ENCODE peak calls at places on chromosomes 11 and 22, in five cellular contexts. G, I, X, O and V are unnamed samples.

GRCh38 chr11:394034-394857 is at the start of gene PKP3:
- DNase-seq in X (no peak), G (no peak), O (no peak), I (peak), V (no peak)

GRCh38 chr22:35354068-35354467 is 26.8 kb upstream of the HMOX1 start:
- DNase-seq in X (no peak), I (no peak), O (no peak), G (no peak), V (no peak)

GRCh38 chr11:72411623-72412532 is 22.5 kb downstream of the CLPB start:
- DNase-seq in X (no peak), G (no peak), O (no peak), I (no peak), V (peak)

GRCh38 chr11:41051919-41052630 is 407.4 kb downstream of the LRRC4C start:
- DNase-seq in G (no peak), O (no peak), I (no peak), X (no peak), V (no peak)

GRCh38 chr22:31192513-31192912 is 19.6 kb upstream of the LIMK2 start:
- DNase-seq in O (no peak), G (no peak), X (no peak), I (no peak), V (no peak)

GRCh38 chr11:124760205-124760652 is 1.9 kb downstream of the ESAM start:
- DNase-seq in G (no peak), X (no peak), O (no peak), I (no peak), V (no peak)

GRCh38 chr22:27801197-27801615 is 350 bp downstream of the MN1 start:
- DNase-seq in G (peak), O (no peak), I (peak), X (no peak), V (no peak)

GRCh38 chr11:31387379-31387778 is 17.7 kb downstream of the DNAJC24 start:
- DNase-seq in I (peak), O (no peak), X (no peak), G (no peak), V (no peak)

GRCh38 chr11:62918531-62918930 is 2.6 kb downstream of the CHRM1 start:
- DNase-seq in X (no peak), I (no peak), O (no peak), G (no peak), V (no peak)

GRCh38 chr11:124897681-124898680 is at the start of gene ROBO4:
- DNase-seq in I (no peak), O (no peak), G (no peak), X (no peak), V (no peak)

GRCh38 chr11:72863091-72863490 is 48.9 kb downstream of the ATG16L2 start:
- DNase-seq in G (no peak), O (no peak), I (no peak), X (no peak), V (no peak)

GRCh38 chr11:112114460-112114859 is 27.8 kb downstream of the SDHD start:
- DNase-seq in I (no peak), G (no peak), O (no peak), X (no peak), V (no peak)

GRCh38 chr22:17764036-17764435 is 10.2 kb downstream of the BID start:
- DNase-seq in G (no peak), X (no peak), I (no peak), O (no peak), V (no peak)

GRCh38 chr11:117631336-117632090 is 165.5 kb downstream of the DSCAML1 start:
- DNase-seq in I (no peak), G (no peak), O (no peak), X (no peak), V (no peak)

GRCh38 chr11:59199546-59200420 is 12.9 kb downstream of the MPEG1 start:
- DNase-seq in X (no peak), I (no peak), O (no peak), G (no peak), V (no peak)

GRCh38 chr22:27171212-27171611 is 513.8 kb downstream of the MIAT start:
- DNase-seq in G (no peak), I (no peak), X (no peak), O (no peak), V (no peak)

GRCh38 chr11:8389034-8389996 is 125.6 kb upstream of the LMO1 start:
- DNase-seq in X (no peak), G (peak), I (peak), O (no peak), V (peak)

GRCh38 chr11:15118431-15118830 is 3.7 kb downstream of the INSC start:
- DNase-seq in G (no peak), X (no peak), O (no peak), I (no peak), V (no peak)

GRCh38 chr11:73273246-73273890 is 1.2 kb downstream of the P2RY6 start:
- DNase-seq in G (no peak), X (no peak), O (no peak), I (no peak), V (no peak)

GRCh38 chr22:19988965-19989724 is 27.5 kb downstream of the ARVCF start:
- DNase-seq in I (no peak), X (no peak), G (no peak), O (no peak), V (no peak)

GRCh38 chr11:116162541-116163230 is 610.1 kb downstream of the BUD13 start:
- DNase-seq in O (no peak), X (peak), I (peak), G (no peak), V (peak)

GRCh38 chr22:19853879-19854777 is 546 bp downstream of the GNB1L start:
- DNase-seq in X (no peak), O (no peak), G (peak), I (no peak), V (no peak)

GRCh38 chr22:29311468-29312217 is 3.9 kb downstream of the RASL10A start:
- DNase-seq in O (no peak), X (no peak), G (no peak), I (no peak), V (no peak)